ENCODE peak calls at places on chromosomes 6 and 20, in seven cellular contexts. One of them, this sample, is unnamed.

GRCh38 chr6:1792989-1793388 is 183.3 kb downstream of the FOXC1 start:
- ATAC-seq in lung: no peak
- ATAC-seq in CD4-positive, CD25-positive, alpha-beta regulatory T cell: no peak
- ATAC-seq in aorta: no peak
- ATAC-seq in right cardiac atrium: no peak
- ATAC-seq in T-cell: no peak
- ATAC-seq in activated CD4-positive, alpha-beta T cell treated with anti-CD3 and anti-CD28 coated beads for 36 hours: peak
- ATAC-seq in this sample: peak

GRCh38 chr6:158017621-158018369 is 36.1 kb downstream of the SYNJ2 start:
- ATAC-seq in lung: no peak
- ATAC-seq in CD4-positive, CD25-positive, alpha-beta regulatory T cell: no peak
- ATAC-seq in aorta: peak
- ATAC-seq in right cardiac atrium: no peak
- ATAC-seq in T-cell: no peak
- ATAC-seq in activated CD4-positive, alpha-beta T cell treated with anti-CD3 and anti-CD28 coated beads for 36 hours: no peak
- ATAC-seq in this sample: no peak

GRCh38 chr6:129609635-129610034 is 100.3 kb downstream of the ARHGAP18 start:
- ATAC-seq in lung: no peak
- ATAC-seq in CD4-positive, CD25-positive, alpha-beta regulatory T cell: no peak
- ATAC-seq in aorta: no peak
- ATAC-seq in right cardiac atrium: no peak
- ATAC-seq in T-cell: no peak
- ATAC-seq in activated CD4-positive, alpha-beta T cell treated with anti-CD3 and anti-CD28 coated beads for 36 hours: no peak
- ATAC-seq in this sample: no peak

GRCh38 chr6:139247618-139248017 is 44.2 kb downstream of the TXLNB start:
- ATAC-seq in lung: no peak
- ATAC-seq in CD4-positive, CD25-positive, alpha-beta regulatory T cell: no peak
- ATAC-seq in aorta: no peak
- ATAC-seq in right cardiac atrium: no peak
- ATAC-seq in T-cell: no peak
- ATAC-seq in activated CD4-positive, alpha-beta T cell treated with anti-CD3 and anti-CD28 coated beads for 36 hours: no peak
- ATAC-seq in this sample: no peak

GRCh38 chr6:8085053-8085511 is 17.3 kb downstream of the EEF1E1 start:
- ATAC-seq in lung: peak
- ATAC-seq in CD4-positive, CD25-positive, alpha-beta regulatory T cell: no peak
- ATAC-seq in aorta: peak
- ATAC-seq in right cardiac atrium: peak
- ATAC-seq in T-cell: no peak
- ATAC-seq in activated CD4-positive, alpha-beta T cell treated with anti-CD3 and anti-CD28 coated beads for 36 hours: no peak
- ATAC-seq in this sample: no peak

GRCh38 chr6:25601797-25602679 is 50.0 kb upstream of the SCGN start:
- ATAC-seq in lung: no peak
- ATAC-seq in CD4-positive, CD25-positive, alpha-beta regulatory T cell: no peak
- ATAC-seq in aorta: no peak
- ATAC-seq in right cardiac atrium: no peak
- ATAC-seq in T-cell: no peak
- ATAC-seq in activated CD4-positive, alpha-beta T cell treated with anti-CD3 and anti-CD28 coated beads for 36 hours: no peak
- ATAC-seq in this sample: no peak

GRCh38 chr6:143740213-143740612 is 62.4 kb downstream of the PHACTR2 start:
- ATAC-seq in lung: no peak
- ATAC-seq in CD4-positive, CD25-positive, alpha-beta regulatory T cell: no peak
- ATAC-seq in aorta: no peak
- ATAC-seq in right cardiac atrium: no peak
- ATAC-seq in T-cell: no peak
- ATAC-seq in activated CD4-positive, alpha-beta T cell treated with anti-CD3 and anti-CD28 coated beads for 36 hours: no peak
- ATAC-seq in this sample: no peak

GRCh38 chr20:46757135-46757534 is 47.7 kb downstream of the SLC2A10 start:
- ATAC-seq in lung: no peak
- ATAC-seq in CD4-positive, CD25-positive, alpha-beta regulatory T cell: no peak
- ATAC-seq in aorta: no peak
- ATAC-seq in right cardiac atrium: peak
- ATAC-seq in T-cell: no peak
- ATAC-seq in activated CD4-positive, alpha-beta T cell treated with anti-CD3 and anti-CD28 coated beads for 36 hours: no peak
- ATAC-seq in this sample: no peak

GRCh38 chr20:54257090-54257816 is 49.4 kb downstream of the PFDN4 start:
- ATAC-seq in lung: no peak
- ATAC-seq in CD4-positive, CD25-positive, alpha-beta regulatory T cell: no peak
- ATAC-seq in aorta: peak
- ATAC-seq in right cardiac atrium: no peak
- ATAC-seq in T-cell: no peak
- ATAC-seq in activated CD4-positive, alpha-beta T cell treated with anti-CD3 and anti-CD28 coated beads for 36 hours: no peak
- ATAC-seq in this sample: no peak

GRCh38 chr20:44454301-44454963 is 21.2 kb upstream of the TTPAL start:
- ATAC-seq in lung: no peak
- ATAC-seq in CD4-positive, CD25-positive, alpha-beta regulatory T cell: no peak
- ATAC-seq in aorta: no peak
- ATAC-seq in right cardiac atrium: no peak
- ATAC-seq in T-cell: no peak
- ATAC-seq in activated CD4-positive, alpha-beta T cell treated with anti-CD3 and anti-CD28 coated beads for 36 hours: no peak
- ATAC-seq in this sample: no peak

GRCh38 chr6:39881851-39882566 is 52.3 kb downstream of the MOCS1 start:
- ATAC-seq in lung: no peak
- ATAC-seq in CD4-positive, CD25-positive, alpha-beta regulatory T cell: no peak
- ATAC-seq in aorta: peak
- ATAC-seq in right cardiac atrium: peak
- ATAC-seq in T-cell: no peak
- ATAC-seq in activated CD4-positive, alpha-beta T cell treated with anti-CD3 and anti-CD28 coated beads for 36 hours: no peak
- ATAC-seq in this sample: no peak

GRCh38 chr6:45474376-45474775 is 96.6 kb upstream of the SUPT3H start:
- ATAC-seq in lung: no peak
- ATAC-seq in CD4-positive, CD25-positive, alpha-beta regulatory T cell: no peak
- ATAC-seq in aorta: no peak
- ATAC-seq in right cardiac atrium: no peak
- ATAC-seq in T-cell: no peak
- ATAC-seq in activated CD4-positive, alpha-beta T cell treated with anti-CD3 and anti-CD28 coated beads for 36 hours: no peak
- ATAC-seq in this sample: no peak

This sample was measured in activated T-helper 17 cell treated with anti-CD3 and anti-CD28 coated beads, Interleukin-2, amount 50 U/mL, for 72 hours.